ENCODE peak calls at places on chromosome 16, in six cellular contexts. A, R, M, J, T and Z are unnamed samples.

GRCh38 chr16:15502041-15502725 is 67.8 kb downstream of the BMERB1 start:
- DNase-seq in J (no peak), R (no peak), A (peak), M (no peak), T (no peak), Z (no peak)

GRCh38 chr16:27234171-27234570 is 30.8 kb downstream of the KDM8 start:
- DNase-seq in R (no peak), T (no peak), A (no peak), M (no peak), J (no peak), Z (no peak)

GRCh38 chr16:86924537-86924936 is 346.2 kb downstream of the FOXL1 start:
- DNase-seq in J (no peak), M (no peak), R (no peak), T (no peak), A (peak), Z (no peak)

GRCh38 chr16:86791287-86792074 is 213.1 kb downstream of the FOXL1 start:
- DNase-seq in A (no peak), M (no peak), J (no peak), R (no peak), T (no peak), Z (no peak)

GRCh38 chr16:69772560-69773254 is 10.6 kb downstream of the WWP2 start:
- DNase-seq in T (no peak), R (no peak), J (peak), M (no peak), A (peak), Z (no peak)

GRCh38 chr16:23691483-23692189 is 12.9 kb downstream of the PLK1 start:
- DNase-seq in A (peak), J (no peak), M (no peak), T (no peak), R (no peak), Z (no peak)

GRCh38 chr16:2471016-2471652 is at the start of gene NTN3:
- DNase-seq in T (no peak), R (no peak), M (no peak), J (no peak), A (no peak), Z (no peak)

GRCh38 chr16:30805370-30806169 is 18.6 kb upstream of the ZNF629 start:
- DNase-seq in T (peak), A (peak), R (no peak), M (peak), J (no peak), Z (no peak)

GRCh38 chr16:73298562-73298961 is 250.6 kb upstream of the ZFHX3 start:
- DNase-seq in A (peak), T (no peak), J (no peak), R (no peak), M (no peak), Z (no peak)

GRCh38 chr16:66776457-66776856 is 24.9 kb downstream of the TERB1 start:
- DNase-seq in J (no peak), M (no peak), T (no peak), R (no peak), A (no peak), Z (no peak)

GRCh38 chr16:30641378-30641982 is 9.3 kb upstream of the PRR14 start:
- DNase-seq in M (no peak), T (no peak), A (no peak), J (no peak), R (no peak), Z (no peak)

GRCh38 chr16:88650749-88651275 is at the start of gene CYBA:
- DNase-seq in T (no peak), J (peak), A (no peak), R (peak), M (peak), Z (peak)

GRCh38 chr16:79347176-79347715 is 253.3 kb downstream of the MAF start:
- DNase-seq in T (no peak), A (no peak), J (no peak), M (no peak), R (no peak), Z (no peak)

GRCh38 chr16:72236866-72237265 is 64.9 kb upstream of the PMFBP1 start:
- DNase-seq in J (no peak), M (no peak), R (no peak), T (no peak), A (no peak), Z (no peak)

GRCh38 chr16:11402051-11402744 is 56.9 kb downstream of the RMI2 start:
- DNase-seq in J (no peak), T (no peak), M (peak), A (no peak), R (no peak), Z (no peak)

GRCh38 chr16:69859105-69859969 is 91.8 kb upstream of the CLEC18A start:
- DNase-seq in T (no peak), A (no peak), J (peak), R (no peak), M (peak), Z (no peak)

GRCh38 chr16:20735504-20735903 is 6.1 kb downstream of the THUMPD1 start:
- DNase-seq in R (no peak), J (no peak), A (no peak), M (no peak), T (no peak), Z (no peak)

GRCh38 chr16:70298988-70299938 is at the start of gene DDX19B:
- DNase-seq in R (peak), A (peak), T (peak), M (peak), J (peak), Z (peak)

GRCh38 chr16:87855852-87856715 is 13.2 kb downstream of the SLC7A5 start:
- DNase-seq in T (no peak), M (peak), R (peak), J (peak), A (peak), Z (no peak)

GRCh38 chr16:85029981-85030381 is 2.4 kb downstream of the KIAA0513 start:
- DNase-seq in J (no peak), T (no peak), A (no peak), M (no peak), R (no peak), Z (no peak)

GRCh38 chr16:8894736-8895334 is 12.7 kb downstream of the LITAFD start:
- DNase-seq in M (no peak), J (no peak), A (no peak), T (no peak), R (no peak), Z (no peak)

GRCh38 chr16:59988591-59988990 is 1254.5 kb upstream of the GOT2 start:
- DNase-seq in A (no peak), T (peak), R (no peak), J (no peak), M (no peak), Z (no peak)

GRCh38 chr16:51392651-51393187 is 241.6 kb upstream of the SALL1 start:
- DNase-seq in T (no peak), M (peak), A (peak), R (no peak), J (no peak), Z (no peak)

GRCh38 chr16:23826528-23827244 is 9.1 kb upstream of the PRKCB start:
- DNase-seq in R (no peak), A (no peak), T (no peak), J (peak), M (no peak), Z (peak)